ENCODE peak calls at places on chromosomes 1 and 21, in five cellular contexts. M, N, V, I and U are unnamed samples.

GRCh38 chr1:55245781-55246180 is 30.6 kb upstream of the USP24 start:
- DNase-seq in M (no peak), N (no peak), V (no peak), I (no peak), U (no peak)

GRCh38 chr1:74464037-74464436 is 48.4 kb downstream of the LRRC53 start:
- DNase-seq in M (no peak), N (no peak), V (no peak), I (no peak), U (no peak)

GRCh38 chr1:205975387-205975998 is 27.7 kb downstream of the RAB7B start:
- DNase-seq in M (no peak), N (no peak), V (no peak), I (no peak), U (no peak)

GRCh38 chr1:171868217-171868616 is 26.9 kb downstream of the DNM3 start:
- DNase-seq in M (no peak), N (no peak), V (no peak), I (peak), U (no peak)

GRCh38 chr1:225987491-225988316 is 11.4 kb downstream of the SDE2 start:
- DNase-seq in M (peak), N (no peak), V (peak), I (no peak), U (no peak)

GRCh38 chr1:1440941-1441888 is 5.7 kb downstream of the VWA1 start:
- DNase-seq in M (no peak), N (peak), V (peak), I (peak), U (no peak)

GRCh38 chr21:39863111-39863510 is 4.1 kb upstream of the PCP4 start:
- DNase-seq in M (no peak), N (peak), V (no peak), I (no peak), U (no peak)

GRCh38 chr1:119438761-119439160 is 23.8 kb downstream of the HSD3B2 start:
- DNase-seq in M (no peak), N (no peak), V (no peak), I (no peak), U (no peak)

GRCh38 chr1:166785987-166786386 is 53.3 kb upstream of the POGK start:
- DNase-seq in M (no peak), N (peak), V (peak), I (no peak), U (no peak)

GRCh38 chr1:89957063-89957462 is 37.8 kb upstream of the ZNF326 start:
- DNase-seq in M (no peak), N (no peak), V (peak), I (no peak), U (no peak)

GRCh38 chr1:180230791-180231505 is 884 bp downstream of the LHX4 start:
- DNase-seq in M (peak), N (no peak), V (no peak), I (no peak), U (peak)

GRCh38 chr1:15684042-15684461 is at the start of gene PLEKHM2:
- DNase-seq in M (peak), N (peak), V (peak), I (peak), U (no peak)
- TF ChIP-seq POLR2A in M (peak), N (peak), V (peak), I (peak), U (peak)

DNA sequence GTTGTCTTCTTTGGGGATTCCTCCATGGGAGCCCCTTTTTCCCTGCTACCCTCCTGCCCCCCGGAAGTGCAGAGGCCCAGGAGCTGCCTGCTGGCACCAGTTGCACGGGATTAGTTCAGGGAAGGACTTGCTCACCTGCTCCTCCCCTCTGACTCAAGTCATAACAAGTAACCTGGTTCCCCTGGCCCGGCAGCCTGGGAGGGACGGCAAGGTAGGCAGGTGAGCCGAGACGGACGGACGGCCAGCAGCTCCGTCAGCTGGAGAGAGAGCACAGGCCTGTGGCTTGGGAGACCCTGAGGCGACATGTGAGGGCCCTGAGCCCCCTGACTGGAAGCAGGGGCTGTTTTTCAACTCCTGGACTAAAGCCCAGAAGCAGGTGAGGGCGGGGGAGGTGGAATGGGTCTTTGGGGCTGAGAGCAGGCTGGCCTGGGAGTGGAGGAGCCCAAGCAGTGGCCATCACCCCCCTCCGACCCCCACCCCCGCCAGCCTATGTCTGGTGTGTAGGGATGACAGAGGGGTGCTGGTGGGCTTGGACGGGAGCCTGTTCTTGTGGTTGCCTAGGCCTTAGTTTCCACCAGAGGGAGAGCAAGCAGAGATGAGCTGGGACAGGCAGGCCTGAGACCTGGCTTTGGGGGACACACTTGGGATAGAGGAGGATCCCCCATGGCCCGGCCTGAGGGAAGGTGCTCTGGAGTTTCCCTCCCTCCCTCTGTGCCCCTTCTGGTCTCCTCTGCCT is at the start of gene INAVA:
- DNase-seq in M (no peak), N (peak), V (no peak), I (no peak), U (no peak)
- TF ChIP-seq POLR2A in M (no peak), N (peak), V (no peak), I (no peak), U (no peak)

GRCh38 chr21:46324390-46325072 is 575 bp downstream of the PCNT start:
- DNase-seq in M (peak), N (peak), V (peak), I (peak), U (peak)
- TF ChIP-seq POLR2A in M (no peak), N (peak), V (peak), I (peak), U (peak)

GRCh38 chr1:24575905-24576587 is 20.2 kb downstream of the NCMAP start:
- DNase-seq in M (no peak), N (peak), V (no peak), I (no peak), U (no peak)
- TF ChIP-seq POLR2A in M (no peak), N (no peak), V (no peak), I (no peak), U (no peak)

GRCh38 chr1:20215716-20216115 is 29.4 kb upstream of the PLA2G2C start:
- DNase-seq in M (no peak), N (no peak), V (no peak), I (no peak), U (no peak)
- TF ChIP-seq POLR2A in M (no peak), N (no peak), V (no peak), I (no peak), U (no peak)

GRCh38 chr1:66564250-66564649 is 30.3 kb downstream of the SGIP1 start:
- DNase-seq in M (peak), N (no peak), V (no peak), I (no peak), U (peak)
- TF ChIP-seq POLR2A in M (no peak), N (no peak), V (no peak), I (no peak), U (no peak)

GRCh38 chr1:36482724-36483388 is at the start of gene CSF3R:
- DNase-seq in M (no peak), N (no peak), V (no peak), I (no peak), U (no peak)
- TF ChIP-seq POLR2A in M (no peak), N (no peak), V (no peak), I (no peak), U (no peak)

GRCh38 chr1:25820247-25821111 is 725 bp downstream of the MTFR1L start:
- DNase-seq in M (peak), N (peak), V (peak), I (peak), U (peak)
- TF ChIP-seq POLR2A in M (no peak), N (no peak), V (peak), I (peak), U (no peak)